ENCODE peak calls at places on chromosomes 6 and 20, in nine cellular contexts. G is GM10248; T is AG04450; W is activated effector memory CD4-positive, alpha-beta T cell treated with anti-CD3 and anti-CD28 coated beads, Interleukin-2, amount 50 U/mL, for 16 hours; A is Caki2; P is HEK293T; D is activated CD4-positive, CD25-positive, alpha-beta regulatory T cell; I is NCI-H1105; V is omental fat pad. S is an unnamed sample.

GRCh38 chr6:24831771-24832718 is 33.3 kb upstream of the ARMH2 start:
- DNase-seq in G (no peak), T (no peak), W (no peak), A (peak; percentile 41), P (no peak), D (no peak), I (no peak), V (no peak), S (no peak)

GRCh38 chr6:135179920-135180457 is 1.1 kb upstream of the MYB start:
- DNase-seq in G (peak; percentile 24), T (no peak), W (no peak), A (no peak), P (no peak), D (no peak), I (no peak), V (no peak), S (peak; percentile 43)

GRCh38 chr6:119575721-119576120 is 226.2 kb upstream of the MAN1A1 start:
- DNase-seq in G (no peak), T (no peak), W (no peak), A (no peak), P (no peak), D (no peak), I (no peak), V (no peak), S (peak; percentile 6)

GRCh38 chr6:43074847-43075741 is 1.0 kb upstream of the PTK7 start:
- DNase-seq in G (no peak), T (peak; percentile 84), W (no peak), A (no peak), P (no peak), D (no peak), I (no peak), V (no peak), S (peak; percentile 55)

GRCh38 chr20:44772636-44773035 is 27.0 kb downstream of the KCNK15 start:
- DNase-seq in G (no peak), T (no peak), W (no peak), A (no peak), P (no peak), D (no peak), I (no peak), V (no peak), S (no peak)

GRCh38 chr6:3386374-3386857 is 70.4 kb downstream of the SLC22A23 start:
- DNase-seq in G (no peak), T (no peak), W (no peak), A (no peak), P (no peak), D (no peak), I (no peak), V (no peak), S (no peak)

GRCh38 chr20:25118529-25118928 is 36.6 kb upstream of the VSX1 start:
- DNase-seq in G (no peak), T (no peak), W (no peak), A (no peak), P (no peak), D (no peak), I (no peak), V (no peak), S (no peak)

GRCh38 chr6:7727951-7728854 is 2.3 kb downstream of the BMP6 start:
- DNase-seq in G (peak; percentile 41), T (no peak), W (no peak), A (peak; percentile 14), P (peak; percentile 42), D (no peak), I (peak; percentile 43), V (no peak), S (peak; percentile 34)

GRCh38 chr6:135209803-135210202 is 28.7 kb downstream of the MYB start:
- DNase-seq in G (no peak), T (no peak), W (no peak), A (no peak), P (no peak), D (no peak), I (no peak), V (no peak), S (no peak)

GRCh38 chr20:63737940-63738686 is 1.5 kb upstream of the SLC2A4RG start:
- DNase-seq in G (peak; percentile 65), T (no peak), W (peak; percentile 80), A (no peak), P (no peak), D (no peak), I (no peak), V (no peak), S (no peak)

GRCh38 chr20:30593572-30593971 is 663.9 kb upstream of the DEFB115 start:
- DNase-seq in G (no peak), T (no peak), W (no peak), A (no peak), P (no peak), D (no peak), I (no peak), V (no peak), S (no peak)

GRCh38 chr6:105781248-105781647 is 304.9 kb upstream of the PRDM1 start:
- DNase-seq in G (no peak), T (no peak), W (peak; percentile 88), A (no peak), P (no peak), D (peak; percentile 8), I (no peak), V (no peak), S (no peak)

GRCh38 chr6:167824591-167825041 is 2.1 kb upstream of the AFDN start:
- DNase-seq in G (no peak), T (no peak), W (no peak), A (peak; percentile 38), P (no peak), D (no peak), I (no peak), V (no peak), S (peak; percentile 54)

GRCh38 chr6:169528755-169529154 is 173.1 kb downstream of the WDR27 start:
- DNase-seq in G (no peak), T (no peak), W (no peak), A (no peak), P (no peak), D (no peak), I (no peak), V (no peak), S (no peak)

GRCh38 chr20:5996765-5997164 is 46.3 kb downstream of the MCM8 start:
- DNase-seq in G (peak; percentile 56), T (no peak), W (peak; percentile 67), A (peak; percentile 55), P (no peak), D (no peak), I (no peak), V (no peak), S (no peak)

GRCh38 chr20:16017656-16018055 is 555.6 kb downstream of the KIF16B start:
- DNase-seq in G (no peak), T (no peak), W (no peak), A (peak; percentile 46), P (no peak), D (no peak), I (no peak), V (no peak), S (no peak)

GRCh38 chr6:46050845-46051405 is 35.3 kb upstream of the CLIC5 start:
- DNase-seq in G (no peak), T (no peak), W (no peak), A (no peak), P (no peak), D (no peak), I (no peak), V (no peak), S (no peak)

GRCh38 chr6:156583083-156583482 is 194.1 kb upstream of the ARID1B start:
- DNase-seq in G (no peak), T (no peak), W (no peak), A (no peak), P (no peak), D (no peak), I (no peak), V (no peak), S (no peak)

GRCh38 chr6:21601341-21601740 is 7.8 kb downstream of the SOX4 start:
- DNase-seq in G (no peak), T (no peak), W (no peak), A (no peak), P (no peak), D (no peak), I (no peak), V (no peak), S (no peak)

GRCh38 chr6:41668968-41669367 is 30.7 kb downstream of the MDFI start:
- DNase-seq in G (no peak), T (no peak), W (no peak), A (no peak), P (no peak), D (no peak), I (no peak), V (no peak), S (no peak)

GRCh38 chr20:61635721-61636455 is 383.8 kb downstream of the CDH4 start:
- DNase-seq in G (no peak), T (no peak), W (no peak), A (no peak), P (no peak), D (no peak), I (no peak), V (no peak), S (no peak)

GRCh38 chr6:63897459-63897858 is 261.9 kb downstream of the PHF3 start:
- DNase-seq in G (no peak), T (peak; percentile 48), W (no peak), A (no peak), P (no peak), D (no peak), I (no peak), V (no peak), S (peak; percentile 5)

GRCh38 chr20:51359947-51360346 is 182.6 kb downstream of the NFATC2 start:
- DNase-seq in G (no peak), T (no peak), W (no peak), A (no peak), P (no peak), D (no peak), I (no peak), V (no peak), S (no peak)

GRCh38 chr6:33123732-33124524 is 48.1 kb downstream of the HLA-DPB1 start:
- DNase-seq in G (no peak), T (no peak), W (no peak), A (peak; percentile 42), P (peak; percentile 74), D (no peak), I (peak; percentile 24), V (no peak), S (peak; percentile 34)

GRCh38 chr20:36847009-36847709 is 28.8 kb upstream of the TLDC2 start:
- DNase-seq in G (no peak), T (peak; percentile 52), W (no peak), A (no peak), P (no peak), D (no peak), I (no peak), V (no peak), S (peak; percentile 86)

GRCh38 chr6:4155848-4156466 is 20.6 kb upstream of the ECI2 start:
- DNase-seq in G (peak; percentile 74), T (peak; percentile 64), W (peak; percentile 88), A (peak; percentile 76), P (peak; percentile 81), D (peak; percentile 56), I (peak; percentile 76), V (peak; percentile 81), S (peak; percentile 76)

GRCh38 chr20:16606468-16606867 is 33.2 kb upstream of the KIF16B start:
- DNase-seq in G (no peak), T (no peak), W (no peak), A (no peak), P (no peak), D (no peak), I (no peak), V (no peak), S (no peak)

GRCh38 chr6:52522655-52523054 is 54.2 kb downstream of the TRAM2 start:
- DNase-seq in G (no peak), T (no peak), W (no peak), A (no peak), P (no peak), D (no peak), I (no peak), V (no peak), S (no peak)

GRCh38 chr20:37389241-37389747 is 43.4 kb downstream of the SRC start:
- DNase-seq in G (no peak), T (no peak), W (peak; percentile 28), A (no peak), P (no peak), D (no peak), I (no peak), V (no peak), S (no peak)

GRCh38 chr6:18359237-18359885 is 27.8 kb upstream of the RNF144B start:
- DNase-seq in G (peak; percentile 56), T (no peak), W (no peak), A (no peak), P (no peak), D (no peak), I (no peak), V (no peak), S (no peak)

GRCh38 chr20:47681977-47682812 is 103.1 kb downstream of the SULF2 start:
- DNase-seq in G (no peak), T (no peak), W (peak; percentile 50), A (no peak), P (no peak), D (no peak), I (no peak), V (no peak), S (no peak)